ENCODE peak calls at places on chromosomes 12 and 14, in eight cellular contexts. K, A, U, O, G, P, D and F are unnamed samples.
A peak's percentile ranks its signal among the peaks of the same experiment; 100 is the strongest.

GRCh38 chr14:32137883-32138282 is 60.8 kb downstream of the ARHGAP5 start:
- DNase-seq in G (no peak), A (no peak), K (no peak), O (no peak), P (no peak), D (no peak), U (no peak), F (no peak)

GRCh38 chr14:53409974-53410373 is 256.9 kb upstream of the DDHD1 start:
- DNase-seq in O (no peak), P (no peak), U (no peak), D (no peak), K (no peak), A (no peak), G (no peak), F (no peak)

GRCh38 chr12:18798445-18799139 is 60.7 kb downstream of the CAPZA3 start:
- DNase-seq in G (no peak), A (no peak), O (no peak), P (peak; percentile 54), U (no peak), K (no peak), D (no peak), F (no peak)

GRCh38 chr12:49227701-49228100 is 37.2 kb upstream of the TUBA1C start:
- DNase-seq in O (no peak), A (no peak), D (no peak), K (peak; percentile 23), U (no peak), P (no peak), G (no peak), F (no peak)

GRCh38 chr12:27083861-27084271 is 1.5 kb upstream of the C12orf71 start:
- DNase-seq in O (no peak), K (no peak), D (no peak), U (no peak), A (no peak), P (peak; percentile 77), G (no peak), F (no peak)

GRCh38 chr14:105061428-105062047 is 3.7 kb downstream of the GPR132 start:
- DNase-seq in P (no peak), A (peak; percentile 41), D (peak; percentile 42), G (no peak), O (no peak), K (no peak), U (peak; percentile 84), F (no peak)

GRCh38 chr14:63180017-63180416 is 24.2 kb upstream of the RHOJ start:
- DNase-seq in O (no peak), U (peak; percentile 74), G (no peak), P (peak; percentile 45), A (no peak), D (no peak), K (no peak), F (no peak)

GRCh38 chr14:35213143-35213788 is 78.9 kb upstream of the PSMA6 start:
- DNase-seq in P (peak; percentile 27), D (no peak), O (no peak), G (no peak), K (no peak), U (no peak), A (no peak), F (no peak)

GRCh38 chr12:65902504-65902903 is 78.2 kb downstream of the HMGA2 start:
- DNase-seq in A (no peak), K (no peak), G (no peak), O (no peak), D (no peak), U (no peak), P (peak; percentile 57), F (no peak)

GRCh38 chr12:89497005-89497404 is 27.6 kb downstream of the GALNT4 start:
- DNase-seq in A (no peak), D (no peak), P (peak; percentile 87), G (no peak), O (no peak), U (no peak), K (no peak), F (no peak)

GRCh38 chr14:78863143-78863542 is 693.0 kb downstream of the NRXN3 start:
- DNase-seq in U (no peak), P (peak; percentile 32), O (peak; percentile 29), G (no peak), D (peak; percentile 4), A (no peak), K (no peak), F (peak; percentile 83)

GRCh38 chr14:102320033-102320660 is 601 bp downstream of the ZNF839 start:
- DNase-seq in D (peak; percentile 59), U (peak; percentile 48), A (peak; percentile 46), K (peak; percentile 78), G (peak; percentile 36), O (peak; percentile 24), P (peak; percentile 54), F (peak; percentile 68)

GRCh38 chr14:100547633-100548294 is 39.5 kb downstream of the BEGAIN start:
- DNase-seq in U (peak; percentile 75), P (peak; percentile 42), G (no peak), A (peak; percentile 85), O (no peak), D (no peak), K (peak; percentile 77), F (peak; percentile 73)

GRCh38 chr12:68761442-68761812 is 15.5 kb downstream of the SLC35E3 start:
- DNase-seq in U (no peak), K (no peak), G (no peak), P (no peak), O (no peak), A (no peak), D (no peak), F (no peak)

GRCh38 chr12:99915251-99916082 is 69.3 kb downstream of the ANKS1B start:
- DNase-seq in D (no peak), P (peak; percentile 31), G (peak; percentile 22), U (no peak), K (no peak), A (no peak), O (no peak), F (no peak)

GRCh38 chr12:48615681-48616080 is 45.8 kb upstream of the LALBA start:
- DNase-seq in K (no peak), U (no peak), P (peak; percentile 3), O (peak; percentile 39), D (no peak), A (no peak), G (no peak), F (no peak)

GRCh38 chr14:58752782-58753181 is 115.0 kb downstream of the DACT1 start:
- DNase-seq in O (no peak), U (peak; percentile 86), P (peak; percentile 52), A (no peak), K (peak; percentile 87), G (peak; percentile 21), D (peak; percentile 91), F (no peak)

GRCh38 chr12:19709889-19710288 is 270.6 kb downstream of the AEBP2 start:
- DNase-seq in U (no peak), A (no peak), P (no peak), O (no peak), D (peak; percentile 57), G (no peak), K (no peak), F (no peak)

DNA sequence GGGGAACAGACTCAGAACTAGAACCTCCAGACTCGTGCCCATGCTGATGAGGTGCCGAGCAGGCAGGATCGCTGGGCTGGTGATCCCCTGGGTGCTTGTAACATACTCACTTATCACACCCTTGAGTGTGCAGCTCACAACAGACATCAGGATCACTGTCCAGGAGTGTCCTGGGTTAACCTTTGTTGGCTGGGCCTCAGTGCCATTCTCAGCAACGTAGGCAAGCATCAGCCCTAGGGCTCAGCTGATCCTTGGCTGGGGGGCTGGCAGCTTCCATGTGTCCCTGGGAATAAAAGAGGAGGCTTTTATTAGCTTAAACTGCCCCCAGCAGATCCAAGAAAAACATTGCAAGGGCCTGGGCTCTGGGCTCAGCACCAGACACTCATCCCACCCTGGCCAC is 1.6 kb downstream of the TMEM229B start:
- DNase-seq in A (no peak), O (no peak), U (peak; percentile 81), D (no peak), G (no peak), K (no peak), P (no peak), F (no peak)
- H3K4me1 ChIP-seq in A (peaks cover 56% of the 10 kb centered on the region), O (peaks cover 4% of the 10 kb centered on the region), U (peaks cover 4% of the 10 kb centered on the region), D (peaks cover 3% of the 10 kb centered on the region), G (no peaks in the 10 kb centered on the region), K (no peaks in the 10 kb centered on the region), P (peaks cover 6% of the 10 kb centered on the region), F (peaks cover 60% of the 10 kb centered on the region)

DNA sequence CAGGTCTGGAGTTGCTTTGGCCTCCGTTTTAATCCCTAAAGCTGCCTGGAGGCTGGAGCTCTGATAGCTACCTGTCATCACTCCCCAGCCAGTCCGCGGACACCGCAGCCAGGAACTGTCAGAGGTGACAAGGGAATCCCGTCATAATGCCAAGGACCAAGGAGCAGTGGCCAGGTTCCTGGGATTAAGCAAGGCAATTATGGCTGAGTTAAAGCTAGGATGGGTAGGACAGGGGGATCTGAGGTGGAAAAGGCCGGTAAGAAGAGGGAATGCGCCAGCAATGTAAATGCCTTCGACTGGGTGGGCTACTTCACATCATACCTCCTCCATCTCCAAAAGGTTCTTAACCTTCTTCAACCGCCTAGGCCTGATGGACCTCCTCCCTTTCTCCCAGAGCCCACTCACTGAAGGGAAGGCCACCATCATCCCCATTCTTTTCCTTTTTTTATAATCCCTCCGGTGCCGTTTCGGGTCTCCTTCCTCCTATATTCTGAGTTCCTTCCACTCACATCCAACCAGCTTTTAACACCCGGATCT is 1.9 kb downstream of the PPP1R3E start:
- DNase-seq in P (peak; percentile 41), U (peak; percentile 85), K (peak; percentile 80), A (no peak), D (peak; percentile 33), G (no peak), O (peak; percentile 55), F (no peak)
- H3K27ac ChIP-seq in P (peak overlapping the region; percentile 98), U (peak overlapping the region; percentile 99), K (peak overlapping the region; percentile 94), A (peak overlapping the region; percentile 87), D (peak overlapping the region; percentile 98), G (peak overlapping the region; percentile 92), O (peak overlapping the region; percentile 95), F (peak overlapping the region; percentile 55)

DNA sequence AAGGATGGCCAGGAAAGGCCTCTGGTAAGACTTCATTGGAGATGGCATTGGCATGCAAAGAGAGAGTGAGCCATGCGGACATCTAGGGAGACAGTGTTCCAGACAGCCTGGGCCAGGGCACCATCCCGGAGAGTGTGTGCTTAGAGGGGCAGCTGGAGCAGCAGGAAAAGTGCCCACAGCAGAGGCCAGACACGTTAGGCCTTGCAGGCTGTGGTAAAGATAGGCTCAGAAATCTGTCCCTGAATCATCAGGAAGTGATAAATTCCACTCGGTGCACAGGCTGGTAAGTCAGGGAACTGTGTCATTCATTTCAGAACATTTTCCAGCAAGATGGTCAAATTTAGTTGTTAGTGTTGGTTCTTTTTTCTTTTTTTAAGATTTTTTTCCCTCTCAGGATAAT is 8.8 kb downstream of the GALNT16 start:
- DNase-seq in P (peak; percentile 34), K (peak; percentile 63), O (no peak), U (no peak), D (no peak), A (no peak), G (no peak), F (no peak)
- H3K4me1 ChIP-seq in P (no peaks in the 10 kb centered on the region), K (peaks cover 2% of the 10 kb centered on the region), O (no peaks in the 10 kb centered on the region), U (peaks cover 51% of the 10 kb centered on the region), D (no peaks in the 10 kb centered on the region), A (no peaks in the 10 kb centered on the region), G (no peaks in the 10 kb centered on the region), F (peaks cover 14% of the 10 kb centered on the region)

GRCh38 chr14:90547250-90547649 is 150.4 kb downstream of the CALM1 start:
- DNase-seq in D (no peak), G (no peak), A (no peak), O (no peak), U (no peak), P (no peak), K (no peak), F (no peak)
- H3K27ac ChIP-seq in D (no peak overlapping the region), G (no peak overlapping the region), A (no peak overlapping the region), O (no peak overlapping the region), U (peak overlapping the region; percentile 86), P (no peak overlapping the region), K (no peak overlapping the region), F (no peak overlapping the region)

GRCh38 chr12:111353603-111354295 is 15.1 kb downstream of the PHETA1 start:
- DNase-seq in K (no peak), O (no peak), U (no peak), P (no peak), D (no peak), G (no peak), A (no peak), F (no peak)
- H3K4me1 ChIP-seq in K (no peaks in the 10 kb centered on the region), O (no peaks in the 10 kb centered on the region), U (no peaks in the 10 kb centered on the region), P (no peaks in the 10 kb centered on the region), D (no peaks in the 10 kb centered on the region), G (no peaks in the 10 kb centered on the region), A (no peaks in the 10 kb centered on the region), F (peaks cover 8% of the 10 kb centered on the region)